ENCODE peak calls at places on chromosomes 16 and 17, in ten cellular contexts. J is right cardiac atrium; Z is cardiac fibroblast; H is cerebellar nuclear complex; A is NCI-H345; D is iris pigment epithelial cell; R is activated naive CD4-positive, alpha-beta T cell treated with Interleukin-2 at 50 U/mL for 16 hours; V is adipocyte; E is posterior cingulate gyrus; O is neuronal stem cell. P is an unnamed sample.
A peak's percentile ranks its signal among the peaks of the same experiment; 100 is the strongest.

GRCh38 chr16:46972429-46972970 is 974 bp downstream of the DNAJA2 start:
- DNase-seq in O (no peak), J (no peak), V (peak; percentile 53), D (peak; percentile 43), Z (peak; percentile 35), H (no peak), E (no peak), R (no peak), A (peak; percentile 8), P (no peak)

GRCh38 chr17:1197781-1198490 is 18.2 kb upstream of the ABR start:
- DNase-seq in D (peak; percentile 63), E (no peak), A (no peak), O (no peak), V (peak; percentile 31), H (no peak), Z (no peak), J (peak; percentile 53), R (peak; percentile 44), P (peak; percentile 93)

GRCh38 chr17:12227547-12227946 is 206.9 kb downstream of the MAP2K4 start:
- DNase-seq in O (no peak), Z (no peak), D (no peak), J (no peak), A (no peak), H (no peak), E (no peak), R (no peak), V (no peak), P (no peak)

GRCh38 chr17:50799582-50799981 is 32.3 kb upstream of the ANKRD40CL start:
- DNase-seq in O (no peak), H (no peak), J (no peak), V (no peak), R (no peak), Z (no peak), D (no peak), E (no peak), A (no peak), P (no peak)

GRCh38 chr17:21161498-21162393 is 35.0 kb downstream of the DHRS7B start:
- DNase-seq in J (no peak), H (no peak), Z (peak; percentile 69), D (peak; percentile 75), V (peak; percentile 55), O (no peak), A (no peak), R (no peak), E (no peak), P (no peak)

GRCh38 chr17:29504711-29505110 is 62.1 kb downstream of the ABHD15 start:
- DNase-seq in D (peak; percentile 47), Z (peak; percentile 42), O (no peak), V (peak; percentile 75), R (no peak), J (no peak), E (no peak), A (no peak), H (no peak), P (no peak)

GRCh38 chr17:79912552-79913330 is 73.5 kb upstream of the CBX4 start:
- DNase-seq in O (no peak), J (no peak), D (no peak), H (no peak), A (no peak), V (no peak), R (no peak), Z (no peak), E (no peak), P (no peak)

GRCh38 chr17:81586096-81586495 is 33.9 kb upstream of the FAAP100 start:
- DNase-seq in A (no peak), E (no peak), O (no peak), V (no peak), D (no peak), H (no peak), J (no peak), R (no peak), Z (no peak), P (no peak)

GRCh38 chr16:66599726-66600125 is 4.8 kb upstream of the CMTM3 start:
- DNase-seq in O (no peak), A (no peak), R (no peak), D (no peak), V (no peak), J (no peak), Z (no peak), E (no peak), H (no peak), P (no peak)

GRCh38 chr17:70332356-70332755 is 163.0 kb downstream of the KCNJ2 start:
- DNase-seq in H (no peak), D (no peak), A (peak; percentile 4), Z (no peak), O (no peak), V (no peak), E (no peak), R (no peak), J (no peak), P (no peak)

GRCh38 chr17:19762515-19762961 is 14.4 kb upstream of the ALDH3A1 start:
- DNase-seq in J (peak; percentile 79), V (peak; percentile 88), O (peak; percentile 52), A (peak; percentile 27), H (peak; percentile 10), E (peak; percentile 75), D (peak; percentile 61), R (peak; percentile 59), Z (peak; percentile 69), P (peak; percentile 86)

GRCh38 chr17:78828470-78829185 is 12.0 kb downstream of the USP36 start:
- DNase-seq in A (no peak), E (no peak), Z (peak; percentile 70), V (peak; percentile 41), R (peak; percentile 18), H (no peak), D (peak; percentile 90), J (no peak), O (no peak), P (no peak)

GRCh38 chr17:31566992-31567373 is 175.5 kb downstream of the RAB11FIP4 start:
- DNase-seq in O (no peak), R (no peak), V (no peak), Z (no peak), D (no peak), J (no peak), E (no peak), H (no peak), A (no peak), P (no peak)

GRCh38 chr16:3570420-3571062 is 6.7 kb downstream of the NLRC3 start:
- DNase-seq in A (no peak), O (no peak), Z (no peak), J (no peak), D (no peak), V (no peak), H (no peak), R (no peak), E (no peak), P (no peak)

GRCh38 chr17:48841395-48841831 is 10.6 kb downstream of the CALCOCO2 start:
- DNase-seq in V (peak; percentile 95), A (no peak), D (peak; percentile 92), Z (peak; percentile 86), H (no peak), R (peak; percentile 7), E (peak; percentile 8), J (no peak), O (no peak), P (no peak)

GRCh38 chr17:81648013-81648706 is 8.2 kb downstream of the PDE6G start:
- DNase-seq in R (no peak), V (no peak), A (peak; percentile 8), H (no peak), O (no peak), E (no peak), J (no peak), D (no peak), Z (no peak), P (no peak)

GRCh38 chr17:14470417-14470816 is 169.5 kb downstream of the HS3ST3B1 start:
- DNase-seq in A (no peak), J (no peak), H (no peak), V (no peak), Z (no peak), O (no peak), R (no peak), E (no peak), D (no peak), P (no peak)

GRCh38 chr16:83744521-83744981 is 63.2 kb upstream of the HSBP1 start:
- DNase-seq in J (peak; percentile 45), H (no peak), V (peak; percentile 28), R (no peak), E (peak; percentile 23), D (peak; percentile 4), Z (peak; percentile 18), A (no peak), O (peak; percentile 2), P (peak; percentile 86)

GRCh38 chr17:79627766-79628690 is 17.2 kb upstream of the RBFOX3 start:
- DNase-seq in E (peak; percentile 4), H (no peak), J (no peak), A (no peak), R (no peak), Z (no peak), O (no peak), D (no peak), V (no peak), P (peak; percentile 43)

GRCh38 chr16:73280366-73280765 is 232.4 kb upstream of the ZFHX3 start:
- DNase-seq in E (no peak), A (no peak), V (no peak), J (no peak), Z (peak; percentile 19), O (no peak), D (peak; percentile 8), R (no peak), H (no peak), P (no peak)

GRCh38 chr17:63222655-63223054 is 223.5 kb downstream of the CYB561 start:
- DNase-seq in J (no peak), O (no peak), Z (peak; percentile 36), V (no peak), R (peak; percentile 32), A (peak; percentile 8), D (peak; percentile 18), H (no peak), E (no peak), P (no peak)

GRCh38 chr16:4415538-4416199 is 727 bp downstream of the CORO7 start:
- DNase-seq in J (peak; percentile 59), Z (peak; percentile 30), O (no peak), H (no peak), V (peak; percentile 68), D (no peak), E (peak; percentile 48), R (peak; percentile 64), A (peak; percentile 33), P (peak; percentile 89)

GRCh38 chr17:45310380-45311324 is 6.2 kb downstream of the MAP3K14 start:
- DNase-seq in A (peak; percentile 75), R (no peak), D (no peak), O (no peak), V (peak; percentile 51), H (no peak), J (no peak), Z (no peak), E (no peak), P (no peak)

GRCh38 chr17:54256530-54256929 is 433.8 kb downstream of the KIF2B start:
- DNase-seq in O (no peak), J (no peak), A (no peak), V (no peak), R (no peak), E (no peak), D (no peak), Z (no peak), H (no peak), P (no peak)

GRCh38 chr16:2987854-2988253 is 7.6 kb upstream of the PKMYT1 start:
- DNase-seq in V (no peak), E (no peak), O (no peak), Z (no peak), H (no peak), D (no peak), J (no peak), A (peak; percentile 82), R (no peak), P (no peak)

GRCh38 chr16:28930652-28931051 is 1.1 kb upstream of the CD19 start:
- DNase-seq in R (no peak), H (no peak), Z (no peak), A (no peak), E (no peak), D (no peak), O (peak; percentile 75), J (no peak), V (no peak), P (no peak)

GRCh38 chr17:40443988-40444899 is 994 bp downstream of the IGFBP4 start:
- DNase-seq in H (no peak), E (no peak), V (peak; percentile 36), J (no peak), Z (peak; percentile 49), R (peak; percentile 16), O (no peak), D (peak; percentile 31), A (no peak), P (no peak)

GRCh38 chr16:52613508-52613907 is 66.6 kb upstream of the TOX3 start:
- DNase-seq in D (no peak), A (no peak), H (no peak), R (no peak), E (no peak), Z (no peak), V (no peak), O (no peak), J (no peak), P (no peak)

P was measured in kidney.